ENCODE peak calls at places on chromosomes 3 and 15, in eight cellular contexts. Y is A549, P is HFF-Myc, U is heart left ventricle, K is prostate gland, T is fibroblast of lung, Q is tibial artery, Z is K562. G is an unnamed sample.

GRCh38 chr3:12395349-12396012 is 88.8 kb upstream of the TSEN2 start:
- DNase-seq in Y (no peak), Z (no peak), P (no peak), T (peak; percentile 36), K (no peak), Q (no peak), U (no peak), G (no peak)

GRCh38 chr3:3020209-3020608 is 90.0 kb downstream of the IL5RA start:
- DNase-seq in Q (no peak), T (no peak), Z (no peak), Y (no peak), U (no peak), P (no peak), K (no peak), G (no peak)

GRCh38 chr3:149965278-149965677 is 5.4 kb downstream of the PFN2 start:
- DNase-seq in T (no peak), Y (no peak), K (no peak), Q (no peak), U (no peak), P (no peak), Z (no peak), G (no peak)

GRCh38 chr3:102715030-102715697 is 280.3 kb downstream of the ZPLD1 start:
- DNase-seq in U (no peak), T (peak; percentile 70), K (no peak), Y (peak; percentile 17), Z (no peak), Q (no peak), P (no peak), G (no peak)

GRCh38 chr15:78067328-78068241 is 9.9 kb downstream of the TBC1D2B start:
- DNase-seq in Y (no peak), U (no peak), T (peak; percentile 48), P (no peak), K (peak; percentile 21), Z (no peak), Q (peak; percentile 80), G (no peak)

GRCh38 chr3:14301558-14301957 is 100.8 kb upstream of the SLC6A6 start:
- DNase-seq in Z (no peak), K (peak; percentile 86), Q (peak; percentile 75), U (no peak), T (no peak), Y (no peak), P (no peak), G (no peak)

GRCh38 chr15:90817117-90818057 is 51.0 kb upstream of the FURIN start:
- DNase-seq in T (no peak), U (no peak), P (no peak), Q (no peak), Y (no peak), K (no peak), Z (no peak), G (no peak)

GRCh38 chr3:190038050-190038631 is 82.6 kb downstream of the P3H2 start:
- DNase-seq in Y (peak; percentile 78), U (no peak), T (peak; percentile 72), Q (no peak), P (no peak), Z (no peak), K (peak; percentile 89), G (no peak)

GRCh38 chr15:68818088-68818670 is 2.5 kb downstream of the ANP32A start:
- DNase-seq in U (peak; percentile 68), T (peak; percentile 73), Y (peak; percentile 86), Q (peak; percentile 80), Z (peak; percentile 60), P (no peak), K (peak; percentile 72), G (peak; percentile 71)

GRCh38 chr3:177351757-177352158 is 154.5 kb upstream of the TBL1XR1 start:
- DNase-seq in U (no peak), P (no peak), Z (no peak), K (no peak), Q (no peak), Y (no peak), T (no peak), G (no peak)

GRCh38 chr3:30680789-30681188 is 74.4 kb downstream of the TGFBR2 start:
- DNase-seq in P (peak; percentile 26), Y (no peak), K (no peak), T (peak; percentile 36), Q (no peak), Z (no peak), U (peak; percentile 34), G (no peak)

GRCh38 chr3:126951561-126951960 is 31.4 kb upstream of the PLXNA1 start:
- DNase-seq in K (no peak), T (no peak), U (no peak), Q (peak; percentile 33), Y (no peak), Z (no peak), P (no peak), G (no peak)

GRCh38 chr15:90529369-90530249 is at the start of gene CRTC3:
- DNase-seq in K (peak; percentile 25), P (no peak), U (peak; percentile 75), Z (peak; percentile 92), Y (peak; percentile 68), Q (peak; percentile 78), T (peak; percentile 64), G (no peak)

GRCh38 chr3:81871358-81872152 is 110.1 kb upstream of the GBE1 start:
- DNase-seq in Z (no peak), Q (no peak), U (no peak), T (no peak), K (no peak), P (no peak), Y (no peak), G (no peak)

GRCh38 chr3:62567097-62568021 is 194.0 kb upstream of the FEZF2 start:
- DNase-seq in U (no peak), T (peak; percentile 86), Q (peak; percentile 80), K (no peak), Z (no peak), P (peak; percentile 41), Y (no peak), G (no peak)

GRCh38 chr15:91940466-91941381 is 87.2 kb downstream of the SLCO3A1 start:
- DNase-seq in T (no peak), P (no peak), Z (no peak), Q (no peak), Y (no peak), U (no peak), K (no peak), G (no peak)

GRCh38 chr3:171159024-171159821 is 132.7 kb upstream of the SLC2A2 start:
- DNase-seq in Z (peak; percentile 78), P (no peak), T (no peak), Q (no peak), Y (no peak), K (no peak), U (no peak), G (no peak)

GRCh38 chr3:106860182-106860581 is 517.1 kb upstream of the CCDC54 start:
- DNase-seq in Z (no peak), K (no peak), U (no peak), P (no peak), T (no peak), Q (no peak), Y (no peak), G (no peak)

GRCh38 chr3:119815716-119816115 is 33.8 kb downstream of the NR1I2 start:
- DNase-seq in Z (no peak), U (no peak), Y (no peak), K (no peak), P (no peak), T (no peak), Q (no peak), G (no peak)

GRCh38 chr3:55879901-55880331 is 392.8 kb upstream of the WNT5A start:
- DNase-seq in T (peak; percentile 40), P (no peak), Z (no peak), Y (no peak), Q (no peak), U (no peak), K (no peak), G (no peak)

GRCh38 chr15:97567411-97567810 is 393.1 kb upstream of the ARRDC4 start:
- DNase-seq in K (no peak), U (no peak), P (no peak), Q (no peak), T (no peak), Z (no peak), Y (no peak), G (no peak)

GRCh38 chr15:76566276-76566675 is 229.7 kb downstream of the ISL2 start:
- DNase-seq in T (peak; percentile 51), Y (no peak), Q (no peak), K (no peak), U (no peak), P (peak; percentile 16), Z (no peak), G (no peak)

GRCh38 chr15:76060098-76060989 is 559 bp downstream of the TMEM266 start:
- DNase-seq in Q (no peak), K (no peak), T (no peak), P (no peak), Z (no peak), U (no peak), Y (peak; percentile 13), G (no peak)

GRCh38 chr3:134797080-134797801 is 2.2 kb downstream of the EPHB1 start:
- DNase-seq in U (no peak), P (no peak), Z (no peak), T (no peak), K (no peak), Q (no peak), Y (no peak), G (no peak)
- H3K4me3 ChIP-seq in U (peak overlapping the region; percentile 51), P (no peak overlapping the region), Z (no peak overlapping the region), T (peak overlapping the region; percentile 46), K (peak overlapping the region; percentile 21), Q (peak overlapping the region; percentile 64), Y (no peak overlapping the region), G (no peak overlapping the region)

GRCh38 chr3:158748237-158748828 is 16.1 kb upstream of the RARRES1 start:
- DNase-seq in U (no peak), P (no peak), K (no peak), Y (no peak), T (no peak), Z (no peak), Q (peak; percentile 74), G (no peak)
- H3K4me3 ChIP-seq in U (no peak overlapping the region), P (no peak overlapping the region), K (no peak overlapping the region), Y (no peak overlapping the region), T (no peak overlapping the region), Z (no peak overlapping the region), Q (no peak overlapping the region), G (no peak overlapping the region)

GRCh38 chr3:100993309-100993708 is at the start of gene ABI3BP:
- DNase-seq in P (peak; percentile 27), K (no peak), Q (peak; percentile 91), U (peak; percentile 54), T (peak; percentile 82), Z (no peak), Y (peak; percentile 61), G (no peak)
- H3K4me3 ChIP-seq in P (peak within 1 kb of the TSS; percentile 23), K (peak within 1 kb of the TSS; percentile 15), Q (peak within 1 kb of the TSS; percentile 50), U (peak within 1 kb of the TSS; percentile 36), T (peak within 1 kb of the TSS; percentile 59), Z (no peak within 1 kb of the TSS), Y (peak within 1 kb of the TSS; percentile 37), G (no peak within 1 kb of the TSS)

DNA sequence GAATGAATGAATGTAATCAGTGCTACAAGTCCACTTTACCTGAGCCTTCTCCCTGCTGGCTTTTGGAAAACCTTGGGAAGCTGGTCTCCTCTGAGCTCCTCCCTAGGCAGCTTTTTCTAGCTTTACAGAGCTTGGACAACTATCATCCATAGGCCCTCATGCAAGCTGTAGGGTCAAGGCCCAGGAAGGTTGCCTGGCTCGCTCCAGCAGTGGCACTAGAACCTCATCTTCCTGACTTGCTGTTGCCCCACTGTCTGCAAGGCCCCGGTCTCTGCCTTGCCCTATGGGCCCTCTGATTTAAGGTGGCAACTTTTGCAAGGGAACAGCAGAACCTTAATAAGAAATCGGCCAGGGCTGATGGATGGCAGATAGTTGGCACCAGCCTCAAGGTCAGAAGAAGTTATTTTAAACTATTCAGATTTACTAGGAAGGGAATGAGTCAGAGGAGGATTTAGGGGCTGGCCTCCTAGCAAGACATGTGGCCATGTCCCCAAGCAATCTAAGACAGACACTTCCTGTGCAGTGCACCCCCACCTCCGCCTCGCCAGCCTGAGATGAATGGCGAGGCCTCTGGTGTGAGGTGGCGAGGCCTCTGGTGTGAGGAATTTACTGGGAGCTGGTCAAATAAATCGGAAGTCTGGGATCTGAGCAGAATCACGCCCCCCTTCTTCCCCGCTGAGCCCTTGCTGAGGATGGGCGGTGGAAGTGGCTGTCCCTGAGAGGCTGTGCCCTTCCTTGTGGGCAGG is 180.8 kb downstream of the MEGF11 start:
- DNase-seq in T (peak; percentile 33), U (no peak), Z (no peak), K (no peak), Y (no peak), P (no peak), Q (no peak), G (no peak)
- H3K4me3 ChIP-seq in T (no peak overlapping the region), U (no peak overlapping the region), Z (no peak overlapping the region), K (no peak overlapping the region), Y (no peak overlapping the region), P (no peak overlapping the region), Q (no peak overlapping the region), G (no peak overlapping the region)

G was measured in Jurkat, Clone E6-1.